ENCODE peak calls at places on chromosome 11, in eight cellular contexts. One of them, this sample, is unnamed.

GRCh38 chr11:87038235-87038960 is 664 bp downstream of the TMEM135 start:
- DNase-seq in neural progenitor cell: no peak
- DNase-seq in CD4-positive, CD25-positive, alpha-beta regulatory T cell: no peak
- DNase-seq in stimulated activated CD4-positive, alpha-beta T cell treated with anti-CD3 and anti-CD28 coated beads, Interleukin-4, amount 100 ng/mL, for 24 hours: no peak
- DNase-seq in amygdala: no peak
- DNase-seq in activated CD4-positive, alpha-beta memory T cell treated with anti-CD3 and anti-CD28 coated beads, Interleukin-2, amount 10 ng/mL, durations not matched to agents 7 days and 5 days: no peak
- DNase-seq in activated T-cell treated with anti-CD3 and anti-CD28 coated beads for 1 hour: no peak
- DNase-seq in kidney: no peak
- DNase-seq in this sample: no peak

GRCh38 chr11:87597696-87598095 is 560.0 kb downstream of the TMEM135 start:
- DNase-seq in neural progenitor cell: no peak
- DNase-seq in CD4-positive, CD25-positive, alpha-beta regulatory T cell: no peak
- DNase-seq in stimulated activated CD4-positive, alpha-beta T cell treated with anti-CD3 and anti-CD28 coated beads, Interleukin-4, amount 100 ng/mL, for 24 hours: no peak
- DNase-seq in amygdala: no peak
- DNase-seq in activated CD4-positive, alpha-beta memory T cell treated with anti-CD3 and anti-CD28 coated beads, Interleukin-2, amount 10 ng/mL, durations not matched to agents 7 days and 5 days: no peak
- DNase-seq in activated T-cell treated with anti-CD3 and anti-CD28 coated beads for 1 hour: no peak
- DNase-seq in kidney: no peak
- DNase-seq in this sample: no peak

GRCh38 chr11:31160504-31161422 is 208.8 kb downstream of the DCDC1 start:
- DNase-seq in neural progenitor cell: peak
- DNase-seq in CD4-positive, CD25-positive, alpha-beta regulatory T cell: no peak
- DNase-seq in stimulated activated CD4-positive, alpha-beta T cell treated with anti-CD3 and anti-CD28 coated beads, Interleukin-4, amount 100 ng/mL, for 24 hours: no peak
- DNase-seq in amygdala: no peak
- DNase-seq in activated CD4-positive, alpha-beta memory T cell treated with anti-CD3 and anti-CD28 coated beads, Interleukin-2, amount 10 ng/mL, durations not matched to agents 7 days and 5 days: no peak
- DNase-seq in activated T-cell treated with anti-CD3 and anti-CD28 coated beads for 1 hour: no peak
- DNase-seq in kidney: no peak
- DNase-seq in this sample: no peak

GRCh38 chr11:115985896-115986295 is 481.7 kb upstream of the CADM1 start:
- DNase-seq in neural progenitor cell: no peak
- DNase-seq in CD4-positive, CD25-positive, alpha-beta regulatory T cell: no peak
- DNase-seq in stimulated activated CD4-positive, alpha-beta T cell treated with anti-CD3 and anti-CD28 coated beads, Interleukin-4, amount 100 ng/mL, for 24 hours: no peak
- DNase-seq in amygdala: no peak
- DNase-seq in activated CD4-positive, alpha-beta memory T cell treated with anti-CD3 and anti-CD28 coated beads, Interleukin-2, amount 10 ng/mL, durations not matched to agents 7 days and 5 days: no peak
- DNase-seq in activated T-cell treated with anti-CD3 and anti-CD28 coated beads for 1 hour: no peak
- DNase-seq in kidney: no peak
- DNase-seq in this sample: no peak

GRCh38 chr11:71342951-71343827 is 90.8 kb upstream of the SHANK2 start:
- DNase-seq in neural progenitor cell: peak
- DNase-seq in CD4-positive, CD25-positive, alpha-beta regulatory T cell: no peak
- DNase-seq in stimulated activated CD4-positive, alpha-beta T cell treated with anti-CD3 and anti-CD28 coated beads, Interleukin-4, amount 100 ng/mL, for 24 hours: peak
- DNase-seq in amygdala: no peak
- DNase-seq in activated CD4-positive, alpha-beta memory T cell treated with anti-CD3 and anti-CD28 coated beads, Interleukin-2, amount 10 ng/mL, durations not matched to agents 7 days and 5 days: no peak
- DNase-seq in activated T-cell treated with anti-CD3 and anti-CD28 coated beads for 1 hour: no peak
- DNase-seq in kidney: peak
- DNase-seq in this sample: peak

GRCh38 chr11:68999093-68999747 is 13.8 kb downstream of the MRGPRF start:
- DNase-seq in neural progenitor cell: no peak
- DNase-seq in CD4-positive, CD25-positive, alpha-beta regulatory T cell: no peak
- DNase-seq in stimulated activated CD4-positive, alpha-beta T cell treated with anti-CD3 and anti-CD28 coated beads, Interleukin-4, amount 100 ng/mL, for 24 hours: no peak
- DNase-seq in amygdala: no peak
- DNase-seq in activated CD4-positive, alpha-beta memory T cell treated with anti-CD3 and anti-CD28 coated beads, Interleukin-2, amount 10 ng/mL, durations not matched to agents 7 days and 5 days: no peak
- DNase-seq in activated T-cell treated with anti-CD3 and anti-CD28 coated beads for 1 hour: no peak
- DNase-seq in kidney: peak
- DNase-seq in this sample: no peak

GRCh38 chr11:113974741-113975470 is at the start of gene HTR3A:
- DNase-seq in neural progenitor cell: peak
- DNase-seq in CD4-positive, CD25-positive, alpha-beta regulatory T cell: no peak
- DNase-seq in stimulated activated CD4-positive, alpha-beta T cell treated with anti-CD3 and anti-CD28 coated beads, Interleukin-4, amount 100 ng/mL, for 24 hours: no peak
- DNase-seq in amygdala: no peak
- DNase-seq in activated CD4-positive, alpha-beta memory T cell treated with anti-CD3 and anti-CD28 coated beads, Interleukin-2, amount 10 ng/mL, durations not matched to agents 7 days and 5 days: no peak
- DNase-seq in activated T-cell treated with anti-CD3 and anti-CD28 coated beads for 1 hour: no peak
- DNase-seq in kidney: peak
- DNase-seq in this sample: peak

GRCh38 chr11:16612801-16613400 is 125.5 kb upstream of the C11orf58 start:
- DNase-seq in neural progenitor cell: peak
- DNase-seq in CD4-positive, CD25-positive, alpha-beta regulatory T cell: no peak
- DNase-seq in stimulated activated CD4-positive, alpha-beta T cell treated with anti-CD3 and anti-CD28 coated beads, Interleukin-4, amount 100 ng/mL, for 24 hours: no peak
- DNase-seq in amygdala: no peak
- DNase-seq in activated CD4-positive, alpha-beta memory T cell treated with anti-CD3 and anti-CD28 coated beads, Interleukin-2, amount 10 ng/mL, durations not matched to agents 7 days and 5 days: no peak
- DNase-seq in activated T-cell treated with anti-CD3 and anti-CD28 coated beads for 1 hour: no peak
- DNase-seq in kidney: no peak
- DNase-seq in this sample: no peak

GRCh38 chr11:77871855-77872254 is 50.9 kb downstream of the AAMDC start:
- DNase-seq in neural progenitor cell: no peak
- DNase-seq in CD4-positive, CD25-positive, alpha-beta regulatory T cell: no peak
- DNase-seq in stimulated activated CD4-positive, alpha-beta T cell treated with anti-CD3 and anti-CD28 coated beads, Interleukin-4, amount 100 ng/mL, for 24 hours: no peak
- DNase-seq in amygdala: no peak
- DNase-seq in activated CD4-positive, alpha-beta memory T cell treated with anti-CD3 and anti-CD28 coated beads, Interleukin-2, amount 10 ng/mL, durations not matched to agents 7 days and 5 days: no peak
- DNase-seq in activated T-cell treated with anti-CD3 and anti-CD28 coated beads for 1 hour: no peak
- DNase-seq in kidney: no peak
- DNase-seq in this sample: no peak

GRCh38 chr11:71525188-71525937 is 1.7 kb upstream of the KRTAP5-7 start:
- DNase-seq in neural progenitor cell: no peak
- DNase-seq in CD4-positive, CD25-positive, alpha-beta regulatory T cell: no peak
- DNase-seq in stimulated activated CD4-positive, alpha-beta T cell treated with anti-CD3 and anti-CD28 coated beads, Interleukin-4, amount 100 ng/mL, for 24 hours: no peak
- DNase-seq in amygdala: no peak
- DNase-seq in activated CD4-positive, alpha-beta memory T cell treated with anti-CD3 and anti-CD28 coated beads, Interleukin-2, amount 10 ng/mL, durations not matched to agents 7 days and 5 days: no peak
- DNase-seq in activated T-cell treated with anti-CD3 and anti-CD28 coated beads for 1 hour: no peak
- DNase-seq in kidney: no peak
- DNase-seq in this sample: peak

GRCh38 chr11:121696177-121696863 is 243.6 kb upstream of the SORL1-AS1 start:
- DNase-seq in neural progenitor cell: no peak
- DNase-seq in CD4-positive, CD25-positive, alpha-beta regulatory T cell: no peak
- DNase-seq in stimulated activated CD4-positive, alpha-beta T cell treated with anti-CD3 and anti-CD28 coated beads, Interleukin-4, amount 100 ng/mL, for 24 hours: no peak
- DNase-seq in amygdala: peak
- DNase-seq in activated CD4-positive, alpha-beta memory T cell treated with anti-CD3 and anti-CD28 coated beads, Interleukin-2, amount 10 ng/mL, durations not matched to agents 7 days and 5 days: no peak
- DNase-seq in activated T-cell treated with anti-CD3 and anti-CD28 coated beads for 1 hour: no peak
- DNase-seq in kidney: no peak
- DNase-seq in this sample: no peak

GRCh38 chr11:34425863-34426262 is 12.9 kb upstream of the CAT start:
- DNase-seq in neural progenitor cell: no peak
- DNase-seq in CD4-positive, CD25-positive, alpha-beta regulatory T cell: no peak
- DNase-seq in stimulated activated CD4-positive, alpha-beta T cell treated with anti-CD3 and anti-CD28 coated beads, Interleukin-4, amount 100 ng/mL, for 24 hours: no peak
- DNase-seq in amygdala: no peak
- DNase-seq in activated CD4-positive, alpha-beta memory T cell treated with anti-CD3 and anti-CD28 coated beads, Interleukin-2, amount 10 ng/mL, durations not matched to agents 7 days and 5 days: no peak
- DNase-seq in activated T-cell treated with anti-CD3 and anti-CD28 coated beads for 1 hour: no peak
- DNase-seq in kidney: no peak
- DNase-seq in this sample: no peak

GRCh38 chr11:81869337-81870065 is 864.2 kb downstream of the FAM181B start:
- DNase-seq in neural progenitor cell: no peak
- DNase-seq in CD4-positive, CD25-positive, alpha-beta regulatory T cell: peak
- DNase-seq in stimulated activated CD4-positive, alpha-beta T cell treated with anti-CD3 and anti-CD28 coated beads, Interleukin-4, amount 100 ng/mL, for 24 hours: peak
- DNase-seq in amygdala: no peak
- DNase-seq in activated CD4-positive, alpha-beta memory T cell treated with anti-CD3 and anti-CD28 coated beads, Interleukin-2, amount 10 ng/mL, durations not matched to agents 7 days and 5 days: peak
- DNase-seq in activated T-cell treated with anti-CD3 and anti-CD28 coated beads for 1 hour: peak
- DNase-seq in kidney: no peak
- DNase-seq in this sample: no peak

GRCh38 chr11:134569195-134569594 is 157.2 kb upstream of the B3GAT1 start:
- DNase-seq in neural progenitor cell: no peak
- DNase-seq in CD4-positive, CD25-positive, alpha-beta regulatory T cell: no peak
- DNase-seq in stimulated activated CD4-positive, alpha-beta T cell treated with anti-CD3 and anti-CD28 coated beads, Interleukin-4, amount 100 ng/mL, for 24 hours: no peak
- DNase-seq in amygdala: no peak
- DNase-seq in activated CD4-positive, alpha-beta memory T cell treated with anti-CD3 and anti-CD28 coated beads, Interleukin-2, amount 10 ng/mL, durations not matched to agents 7 days and 5 days: no peak
- DNase-seq in activated T-cell treated with anti-CD3 and anti-CD28 coated beads for 1 hour: no peak
- DNase-seq in kidney: no peak
- DNase-seq in this sample: no peak

GRCh38 chr11:8315463-8315862 is 51.8 kb upstream of the LMO1 start:
- DNase-seq in neural progenitor cell: no peak
- DNase-seq in CD4-positive, CD25-positive, alpha-beta regulatory T cell: no peak
- DNase-seq in stimulated activated CD4-positive, alpha-beta T cell treated with anti-CD3 and anti-CD28 coated beads, Interleukin-4, amount 100 ng/mL, for 24 hours: no peak
- DNase-seq in amygdala: no peak
- DNase-seq in activated CD4-positive, alpha-beta memory T cell treated with anti-CD3 and anti-CD28 coated beads, Interleukin-2, amount 10 ng/mL, durations not matched to agents 7 days and 5 days: no peak
- DNase-seq in activated T-cell treated with anti-CD3 and anti-CD28 coated beads for 1 hour: no peak
- DNase-seq in kidney: no peak
- DNase-seq in this sample: no peak

GRCh38 chr11:13269775-13270174 is 7.8 kb upstream of the BMAL1 start:
- DNase-seq in neural progenitor cell: no peak
- DNase-seq in CD4-positive, CD25-positive, alpha-beta regulatory T cell: no peak
- DNase-seq in stimulated activated CD4-positive, alpha-beta T cell treated with anti-CD3 and anti-CD28 coated beads, Interleukin-4, amount 100 ng/mL, for 24 hours: no peak
- DNase-seq in amygdala: no peak
- DNase-seq in activated CD4-positive, alpha-beta memory T cell treated with anti-CD3 and anti-CD28 coated beads, Interleukin-2, amount 10 ng/mL, durations not matched to agents 7 days and 5 days: no peak
- DNase-seq in activated T-cell treated with anti-CD3 and anti-CD28 coated beads for 1 hour: no peak
- DNase-seq in kidney: no peak
- DNase-seq in this sample: no peak

GRCh38 chr11:8756201-8756600 is 73.6 kb downstream of the RPL27A start:
- DNase-seq in neural progenitor cell: no peak
- DNase-seq in CD4-positive, CD25-positive, alpha-beta regulatory T cell: no peak
- DNase-seq in stimulated activated CD4-positive, alpha-beta T cell treated with anti-CD3 and anti-CD28 coated beads, Interleukin-4, amount 100 ng/mL, for 24 hours: no peak
- DNase-seq in amygdala: no peak
- DNase-seq in activated CD4-positive, alpha-beta memory T cell treated with anti-CD3 and anti-CD28 coated beads, Interleukin-2, amount 10 ng/mL, durations not matched to agents 7 days and 5 days: no peak
- DNase-seq in activated T-cell treated with anti-CD3 and anti-CD28 coated beads for 1 hour: no peak
- DNase-seq in kidney: no peak
- DNase-seq in this sample: no peak